ENCODE peak calls at places on chromosomes 7 and 10, in seven cellular contexts. One of them, this sample, is unnamed.

GRCh38 chr7:123836656-123837055 is 8.3 kb upstream of the HYAL4 start:
- DNase-seq in skeletal muscle cell: no peak
- DNase-seq in RWPE2: no peak
- DNase-seq in Peyer's patch: no peak
- DNase-seq in Panc1: no peak
- DNase-seq in heart right ventricle: no peak
- DNase-seq in coronary artery: no peak
- DNase-seq in this sample: no peak

GRCh38 chr10:95660283-95660682 is 3.8 kb upstream of the ALDH18A1 start:
- DNase-seq in Panc1: no peak
- DNase-seq in RWPE2: no peak
- DNase-seq in heart right ventricle: no peak
- DNase-seq in coronary artery: no peak
- DNase-seq in Peyer's patch: no peak
- DNase-seq in skeletal muscle cell: no peak
- DNase-seq in this sample: peak; percentile 14

GRCh38 chr7:30925913-30926312 is 14.3 kb downstream of the AQP1 start:
- DNase-seq in Panc1: no peak
- DNase-seq in skeletal muscle cell: no peak
- DNase-seq in RWPE2: no peak
- DNase-seq in Peyer's patch: peak; percentile 31
- DNase-seq in coronary artery: no peak
- DNase-seq in heart right ventricle: peak; percentile 9
- DNase-seq in this sample: no peak

GRCh38 chr7:63899691-63900393 is 98.8 kb upstream of the ZNF722 start:
- DNase-seq in skeletal muscle cell: no peak
- DNase-seq in RWPE2: no peak
- DNase-seq in heart right ventricle: peak; percentile 84
- DNase-seq in Peyer's patch: peak; percentile 50
- DNase-seq in Panc1: no peak
- DNase-seq in coronary artery: no peak
- DNase-seq in this sample: peak; percentile 2

GRCh38 chr7:30281791-30282190 is 2.6 kb upstream of the ZNRF2 start:
- DNase-seq in coronary artery: no peak
- DNase-seq in Panc1: no peak
- DNase-seq in Peyer's patch: peak; percentile 55
- DNase-seq in heart right ventricle: no peak
- DNase-seq in RWPE2: no peak
- DNase-seq in skeletal muscle cell: no peak
- DNase-seq in this sample: peak; percentile 47

GRCh38 chr7:28573059-28573553 is 160.8 kb downstream of the CREB5 start:
- DNase-seq in coronary artery: no peak
- DNase-seq in Panc1: no peak
- DNase-seq in RWPE2: no peak
- DNase-seq in Peyer's patch: no peak
- DNase-seq in heart right ventricle: no peak
- DNase-seq in skeletal muscle cell: no peak
- DNase-seq in this sample: peak; percentile 17

GRCh38 chr10:86373251-86373650 is 6.7 kb upstream of the GRID1 start:
- DNase-seq in Peyer's patch: peak; percentile 24
- DNase-seq in skeletal muscle cell: no peak
- DNase-seq in Panc1: no peak
- DNase-seq in heart right ventricle: no peak
- DNase-seq in RWPE2: no peak
- DNase-seq in coronary artery: peak; percentile 28
- DNase-seq in this sample: no peak

GRCh38 chr7:115087437-115087836 is 165.5 kb downstream of the MDFIC start:
- DNase-seq in RWPE2: no peak
- DNase-seq in Panc1: no peak
- DNase-seq in heart right ventricle: no peak
- DNase-seq in Peyer's patch: no peak
- DNase-seq in skeletal muscle cell: peak; percentile 76
- DNase-seq in coronary artery: no peak
- DNase-seq in this sample: peak; percentile 74

GRCh38 chr7:8714791-8715190 is 281.4 kb downstream of the NXPH1 start:
- DNase-seq in heart right ventricle: no peak
- DNase-seq in Peyer's patch: no peak
- DNase-seq in skeletal muscle cell: no peak
- DNase-seq in RWPE2: no peak
- DNase-seq in Panc1: no peak
- DNase-seq in coronary artery: no peak
- DNase-seq in this sample: no peak

GRCh38 chr7:132066776-132067175 is 509.5 kb downstream of the PLXNA4 start:
- DNase-seq in Peyer's patch: no peak
- DNase-seq in heart right ventricle: peak; percentile 52
- DNase-seq in coronary artery: peak; percentile 70
- DNase-seq in RWPE2: no peak
- DNase-seq in Panc1: no peak
- DNase-seq in skeletal muscle cell: peak; percentile 36
- DNase-seq in this sample: no peak

GRCh38 chr7:111537134-111537533 is 25.2 kb downstream of the IMMP2L start:
- DNase-seq in heart right ventricle: no peak
- DNase-seq in coronary artery: no peak
- DNase-seq in Panc1: no peak
- DNase-seq in Peyer's patch: no peak
- DNase-seq in skeletal muscle cell: no peak
- DNase-seq in RWPE2: no peak
- DNase-seq in this sample: no peak

GRCh38 chr10:129845081-129845823 is 118.8 kb downstream of the EBF3 start:
- DNase-seq in Panc1: no peak
- DNase-seq in Peyer's patch: no peak
- DNase-seq in heart right ventricle: no peak
- DNase-seq in coronary artery: no peak
- DNase-seq in skeletal muscle cell: no peak
- DNase-seq in RWPE2: no peak
- DNase-seq in this sample: no peak

GRCh38 chr7:111384065-111384891 is 178.0 kb downstream of the IMMP2L start:
- DNase-seq in heart right ventricle: no peak
- DNase-seq in Peyer's patch: no peak
- DNase-seq in RWPE2: no peak
- DNase-seq in Panc1: peak; percentile 28
- DNase-seq in coronary artery: no peak
- DNase-seq in skeletal muscle cell: no peak
- DNase-seq in this sample: peak; percentile 83

GRCh38 chr10:123562811-123563580 is 103.2 kb upstream of the GPR26 start:
- DNase-seq in skeletal muscle cell: no peak
- DNase-seq in heart right ventricle: no peak
- DNase-seq in coronary artery: peak; percentile 66
- DNase-seq in Panc1: no peak
- DNase-seq in RWPE2: no peak
- DNase-seq in Peyer's patch: peak; percentile 19
- DNase-seq in this sample: no peak

GRCh38 chr10:87053577-87054181 is 33.6 kb downstream of the FAM25A start:
- DNase-seq in RWPE2: no peak
- DNase-seq in Panc1: no peak
- DNase-seq in skeletal muscle cell: no peak
- DNase-seq in heart right ventricle: no peak
- DNase-seq in Peyer's patch: no peak
- DNase-seq in coronary artery: no peak
- DNase-seq in this sample: no peak

GRCh38 chr7:117278040-117278439 is 44.8 kb downstream of the WNT2 start:
- DNase-seq in RWPE2: no peak
- DNase-seq in heart right ventricle: no peak
- DNase-seq in Panc1: no peak
- DNase-seq in skeletal muscle cell: no peak
- DNase-seq in Peyer's patch: no peak
- DNase-seq in coronary artery: no peak
- DNase-seq in this sample: no peak

GRCh38 chr7:47255441-47255840 is 326.5 kb downstream of the TNS3 start:
- DNase-seq in heart right ventricle: no peak
- DNase-seq in Panc1: no peak
- DNase-seq in Peyer's patch: no peak
- DNase-seq in RWPE2: no peak
- DNase-seq in coronary artery: no peak
- DNase-seq in skeletal muscle cell: no peak
- DNase-seq in this sample: no peak

GRCh38 chr10:16520900-16521299 is 779 bp downstream of the C1QL3 start:
- DNase-seq in heart right ventricle: peak; percentile 22
- DNase-seq in skeletal muscle cell: no peak
- DNase-seq in Peyer's patch: no peak
- DNase-seq in RWPE2: no peak
- DNase-seq in Panc1: no peak
- DNase-seq in coronary artery: no peak
- DNase-seq in this sample: peak; percentile 19

GRCh38 chr10:100697070-100697469 is 48.3 kb upstream of the PAX2 start:
- DNase-seq in skeletal muscle cell: no peak
- DNase-seq in Peyer's patch: no peak
- DNase-seq in heart right ventricle: no peak
- DNase-seq in Panc1: peak; percentile 24
- DNase-seq in coronary artery: no peak
- DNase-seq in RWPE2: no peak
- DNase-seq in this sample: peak; percentile 59

GRCh38 chr10:133009218-133009954 is 67.0 kb upstream of the CFAP46 start:
- DNase-seq in heart right ventricle: peak; percentile 72
- DNase-seq in Peyer's patch: peak; percentile 72
- DNase-seq in skeletal muscle cell: no peak
- DNase-seq in coronary artery: no peak
- DNase-seq in Panc1: no peak
- DNase-seq in RWPE2: no peak
- DNase-seq in this sample: no peak

GRCh38 chr7:32256811-32257210 is 186.6 kb upstream of the PDE1C start:
- DNase-seq in Peyer's patch: no peak
- DNase-seq in RWPE2: no peak
- DNase-seq in heart right ventricle: no peak
- DNase-seq in coronary artery: no peak
- DNase-seq in Panc1: no peak
- DNase-seq in skeletal muscle cell: no peak
- DNase-seq in this sample: no peak

GRCh38 chr7:29510028-29510427 is 53.6 kb upstream of the PRR15 start:
- DNase-seq in Peyer's patch: peak; percentile 59
- DNase-seq in RWPE2: no peak
- DNase-seq in heart right ventricle: no peak
- DNase-seq in skeletal muscle cell: no peak
- DNase-seq in Panc1: no peak
- DNase-seq in coronary artery: no peak
- DNase-seq in this sample: peak; percentile 10

GRCh38 chr10:30833625-30833970 is 198.1 kb downstream of the ZNF438 start:
- DNase-seq in Peyer's patch: no peak
- DNase-seq in Panc1: no peak
- DNase-seq in skeletal muscle cell: no peak
- DNase-seq in coronary artery: no peak
- DNase-seq in RWPE2: no peak
- DNase-seq in heart right ventricle: no peak
- DNase-seq in this sample: no peak

GRCh38 chr7:98286093-98286525 is 4.6 kb downstream of the BRI3 start:
- DNase-seq in skeletal muscle cell: no peak
- DNase-seq in Peyer's patch: peak; percentile 74
- DNase-seq in RWPE2: no peak
- DNase-seq in coronary artery: peak; percentile 87
- DNase-seq in Panc1: no peak
- DNase-seq in heart right ventricle: peak; percentile 62
- DNase-seq in this sample: peak; percentile 85

GRCh38 chr7:150901160-150902035 is 49.1 kb downstream of the AOC1 start:
- DNase-seq in Panc1: no peak
- DNase-seq in heart right ventricle: peak; percentile 40
- DNase-seq in RWPE2: no peak
- DNase-seq in coronary artery: no peak
- DNase-seq in skeletal muscle cell: no peak
- DNase-seq in Peyer's patch: peak; percentile 81
- DNase-seq in this sample: no peak
- H3K4me3 ChIP-seq in Panc1: no peak overlapping the region
- H3K4me3 ChIP-seq in heart right ventricle: no peak overlapping the region
- H3K4me3 ChIP-seq in RWPE2: no peak overlapping the region
- H3K4me3 ChIP-seq in coronary artery: no peak overlapping the region
- H3K4me3 ChIP-seq in skeletal muscle cell: no peak overlapping the region
- H3K4me3 ChIP-seq in Peyer's patch: peak overlapping the region; percentile 15
- H3K4me3 ChIP-seq in this sample: no peak overlapping the region

GRCh38 chr7:130380861-130381455 is 664 bp downstream of the CPA1 start:
- DNase-seq in heart right ventricle: no peak
- DNase-seq in Panc1: no peak
- DNase-seq in Peyer's patch: peak; percentile 8
- DNase-seq in skeletal muscle cell: no peak
- DNase-seq in coronary artery: peak; percentile 63
- DNase-seq in RWPE2: no peak
- DNase-seq in this sample: no peak

GRCh38 chr7:130380121-130380860 is at the start of gene CPA1:
- DNase-seq in coronary artery: peak; percentile 62
- DNase-seq in skeletal muscle cell: no peak
- DNase-seq in heart right ventricle: no peak
- DNase-seq in Panc1: no peak
- DNase-seq in Peyer's patch: peak; percentile 31
- DNase-seq in RWPE2: no peak
- DNase-seq in this sample: no peak

GRCh38 chr7:130383187-130383980 is 3.1 kb downstream of the CPA1 start:
- DNase-seq in heart right ventricle: no peak
- DNase-seq in RWPE2: no peak
- DNase-seq in skeletal muscle cell: no peak
- DNase-seq in Panc1: no peak
- DNase-seq in Peyer's patch: peak; percentile 38
- DNase-seq in coronary artery: peak; percentile 58
- DNase-seq in this sample: no peak

GRCh38 chr7:130379551-130380120 is 658 bp upstream of the CPA1 start:
- DNase-seq in Panc1: no peak
- DNase-seq in skeletal muscle cell: no peak
- DNase-seq in Peyer's patch: peak; percentile 41
- DNase-seq in coronary artery: peak; percentile 72
- DNase-seq in RWPE2: no peak
- DNase-seq in heart right ventricle: no peak
- DNase-seq in this sample: no peak

GRCh38 chr7:130381468-130382312 is 1.4 kb downstream of the CPA1 start:
- DNase-seq in coronary artery: peak; percentile 69
- DNase-seq in skeletal muscle cell: no peak
- DNase-seq in Peyer's patch: peak; percentile 45
- DNase-seq in Panc1: no peak
- DNase-seq in RWPE2: no peak
- DNase-seq in heart right ventricle: peak; percentile 34
- DNase-seq in this sample: no peak
- H3K4me3 ChIP-seq in coronary artery: no peak overlapping the region
- H3K4me3 ChIP-seq in skeletal muscle cell: no peak overlapping the region
- H3K4me3 ChIP-seq in Peyer's patch: no peak overlapping the region
- H3K4me3 ChIP-seq in Panc1: no peak overlapping the region
- H3K4me3 ChIP-seq in RWPE2: no peak overlapping the region
- H3K4me3 ChIP-seq in heart right ventricle: no peak overlapping the region
- H3K4me3 ChIP-seq in this sample: no peak overlapping the region

DNA sequence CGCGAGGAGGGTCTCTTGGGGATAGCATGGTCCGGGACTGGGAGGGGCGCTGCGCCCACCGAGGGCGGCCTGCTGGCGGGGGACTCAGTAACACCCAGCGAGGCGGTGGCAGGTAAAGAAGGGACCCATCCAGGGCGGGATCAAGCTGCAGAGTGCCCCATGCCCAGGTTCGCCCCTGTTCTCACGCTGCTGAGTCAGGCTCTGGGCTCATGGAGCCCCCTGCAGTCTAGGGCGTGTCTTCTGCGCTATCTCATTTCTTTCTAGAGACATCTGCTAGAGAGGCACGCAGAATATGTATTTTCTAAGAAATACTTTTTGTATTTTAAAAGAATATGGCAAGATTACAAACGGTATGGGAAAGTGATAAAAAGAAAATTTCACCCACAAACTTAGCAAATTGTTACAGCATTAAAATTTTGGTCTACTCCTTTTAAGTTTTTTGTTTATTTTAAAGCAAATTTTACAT is 933 bp downstream of the EPDR1 start:
- DNase-seq in coronary artery: peak; percentile 74
- DNase-seq in Panc1: no peak
- DNase-seq in heart right ventricle: no peak
- DNase-seq in Peyer's patch: peak; percentile 62
- DNase-seq in RWPE2: no peak
- DNase-seq in skeletal muscle cell: no peak
- DNase-seq in this sample: no peak
- H3K4me3 ChIP-seq in coronary artery: peak overlapping the region; percentile 96
- H3K4me3 ChIP-seq in Panc1: peak overlapping the region; percentile 82
- H3K4me3 ChIP-seq in heart right ventricle: peak overlapping the region; percentile 78
- H3K4me3 ChIP-seq in Peyer's patch: peak overlapping the region; percentile 64
- H3K4me3 ChIP-seq in RWPE2: peak overlapping the region; percentile 33
- H3K4me3 ChIP-seq in skeletal muscle cell: peak overlapping the region; percentile 49
- H3K4me3 ChIP-seq in this sample: no peak overlapping the region

GRCh38 chr7:155244675-155245074 is 53.0 kb upstream of the INSIG1 start:
- DNase-seq in RWPE2: no peak
- DNase-seq in heart right ventricle: no peak
- DNase-seq in Peyer's patch: no peak
- DNase-seq in coronary artery: no peak
- DNase-seq in skeletal muscle cell: no peak
- DNase-seq in Panc1: no peak
- DNase-seq in this sample: no peak
- H3K4me3 ChIP-seq in RWPE2: no peak overlapping the region
- H3K4me3 ChIP-seq in heart right ventricle: no peak overlapping the region
- H3K4me3 ChIP-seq in Peyer's patch: no peak overlapping the region
- H3K4me3 ChIP-seq in coronary artery: no peak overlapping the region
- H3K4me3 ChIP-seq in skeletal muscle cell: no peak overlapping the region
- H3K4me3 ChIP-seq in Panc1: no peak overlapping the region
- H3K4me3 ChIP-seq in this sample: no peak overlapping the region

This sample was measured in epithelial cell of esophagus.